ENCODE peak calls at places on chromosome 6, in seven cellular contexts. W, Y, N, P, A, T and K are unnamed samples.

GRCh38 chr6:83707829-83708545 is 914 bp downstream of the SNAP91 start:
- DNase-seq in W (peak), Y (no peak), N (peak), P (peak), A (no peak), T (no peak), K (peak)

GRCh38 chr6:170553686-170554085 is 483 bp upstream of the TBP start:
- DNase-seq in W (peak), Y (no peak), N (no peak), P (peak), A (no peak), T (peak), K (peak)

GRCh38 chr6:147508871-147509608 is 550 bp downstream of the SAMD5 start:
- DNase-seq in W (no peak), Y (no peak), N (peak), P (no peak), A (peak), T (no peak), K (peak)

GRCh38 chr6:158752613-158753012 is 66.6 kb downstream of the EZR start:
- DNase-seq in W (peak), Y (no peak), N (no peak), P (peak), A (no peak), T (no peak), K (no peak)

GRCh38 chr6:105608711-105609374 is 206.0 kb upstream of the PREP start:
- DNase-seq in W (peak), Y (no peak), N (no peak), P (peak), A (peak), T (no peak), K (no peak)

GRCh38 chr6:73328790-73329189 is 25.3 kb downstream of the DPPA5 start:
- DNase-seq in W (no peak), Y (no peak), N (no peak), P (no peak), A (no peak), T (no peak), K (no peak)

GRCh38 chr6:143336446-143337152 is 113.9 kb downstream of the ADAT2 start:
- DNase-seq in W (peak), Y (peak), N (no peak), P (peak), A (no peak), T (peak), K (no peak)

GRCh38 chr6:105432797-105433196 is 29.9 kb upstream of the PREP start:
- DNase-seq in W (peak), Y (no peak), N (no peak), P (peak), A (peak), T (peak), K (no peak)

GRCh38 chr6:327538-328183 is 35.4 kb downstream of the DUSP22 start:
- DNase-seq in W (peak), Y (no peak), N (no peak), P (peak), A (no peak), T (no peak), K (no peak)

GRCh38 chr6:20427856-20428255 is 26.2 kb downstream of the E2F3 start:
- DNase-seq in W (no peak), Y (peak), N (no peak), P (no peak), A (no peak), T (no peak), K (peak)

GRCh38 chr6:104943781-104944180 is 13.1 kb upstream of the LIN28B start:
- DNase-seq in W (peak), Y (no peak), N (peak), P (no peak), A (no peak), T (no peak), K (no peak)

GRCh38 chr6:125995972-125996580 is 9.7 kb downstream of the TRMT11 start:
- DNase-seq in W (peak), Y (peak), N (peak), P (peak), A (peak), T (peak), K (peak)

GRCh38 chr6:72709436-72709835 is 87.6 kb downstream of the KCNQ5 start:
- DNase-seq in W (peak), Y (no peak), N (no peak), P (peak), A (no peak), T (no peak), K (no peak)

GRCh38 chr6:160069050-160069454 is 52.6 kb upstream of the SLC22A1 start:
- DNase-seq in W (no peak), Y (peak), N (no peak), P (no peak), A (no peak), T (no peak), K (peak)

GRCh38 chr6:169106176-169106575 is 147.5 kb downstream of the THBS2 start:
- DNase-seq in W (peak), Y (no peak), N (no peak), P (no peak), A (no peak), T (no peak), K (no peak)

DNA sequence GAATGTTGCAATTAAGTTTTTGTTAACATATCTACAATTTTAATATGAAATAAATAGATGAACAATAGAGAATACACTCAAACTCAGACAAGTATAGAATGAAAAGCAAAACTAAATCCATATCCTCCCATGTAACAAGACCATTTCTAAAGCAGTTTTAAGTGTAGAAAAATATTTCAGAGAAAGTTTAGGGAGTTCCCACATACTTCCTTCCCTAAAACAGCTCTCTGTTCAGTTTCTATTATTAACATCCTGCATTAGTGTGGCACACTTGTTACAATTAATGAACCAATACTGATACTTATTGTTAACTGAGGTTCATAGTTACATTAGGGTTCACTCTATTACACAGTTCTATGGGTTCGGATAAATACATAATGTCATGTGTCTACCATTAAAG is 38.4 kb downstream of the HLA-DRB5 start:
- DNase-seq in W (no peak), Y (peak), N (no peak), P (no peak), A (no peak), T (no peak), K (no peak)
- TF ChIP-seq CTCF in W (no peak), Y (no peak), N (no peak), P (no peak), A (no peak), T (no peak), K (no peak)

GRCh38 chr6:48084201-48084600 is 26.8 kb downstream of the PTCHD4 start:
- DNase-seq in W (no peak), Y (no peak), N (no peak), P (no peak), A (no peak), T (no peak), K (no peak)

GRCh38 chr6:48086187-48086586 is 24.8 kb downstream of the PTCHD4 start:
- DNase-seq in W (no peak), Y (no peak), N (no peak), P (no peak), A (no peak), T (no peak), K (no peak)

GRCh38 chr6:48085131-48085741 is 25.8 kb downstream of the PTCHD4 start:
- DNase-seq in W (no peak), Y (no peak), N (no peak), P (no peak), A (no peak), T (no peak), K (no peak)

GRCh38 chr6:48092550-48093217 is 18.3 kb downstream of the PTCHD4 start:
- DNase-seq in W (no peak), Y (no peak), N (no peak), P (no peak), A (no peak), T (no peak), K (no peak)

DNA sequence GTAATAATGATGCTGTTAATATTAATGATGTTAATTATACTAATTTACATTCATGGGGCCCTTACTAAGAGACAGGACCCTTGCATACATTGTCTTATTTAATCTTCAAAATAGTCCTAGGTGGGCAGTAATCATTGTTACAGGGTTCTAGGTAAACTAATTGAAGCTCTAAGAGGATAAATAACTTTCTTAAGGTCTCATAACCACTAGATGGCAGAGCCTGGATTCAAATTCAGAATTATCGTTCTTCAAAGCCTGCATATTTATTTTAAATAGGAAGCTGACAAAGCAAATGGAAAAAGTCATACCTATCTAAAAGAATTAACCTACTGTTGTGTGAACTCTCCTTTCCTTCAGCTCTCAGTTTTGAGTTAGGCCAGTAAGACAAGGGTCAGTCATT is 23.5 kb downstream of the PTCHD4 start:
- DNase-seq in W (peak), Y (peak), N (no peak), P (no peak), A (peak), T (no peak), K (no peak)
- TF ChIP-seq CTCF in W (no peak), Y (no peak), N (no peak), P (no peak), A (peak), T (peak), K (peak)

GRCh38 chr6:87968435-87969278 is 79.0 kb upstream of the SPACA1 start:
- DNase-seq in W (peak), Y (peak), N (peak), P (no peak), A (no peak), T (no peak), K (no peak)
- TF ChIP-seq CTCF in W (no peak), Y (no peak), N (no peak), P (no peak), A (peak), T (no peak), K (peak)

GRCh38 chr6:138531387-138531786 is 32.1 kb upstream of the NHSL1 start:
- DNase-seq in W (no peak), Y (no peak), N (no peak), P (no peak), A (no peak), T (no peak), K (no peak)

GRCh38 chr6:138528986-138529385 is 29.7 kb upstream of the NHSL1 start:
- DNase-seq in W (no peak), Y (no peak), N (no peak), P (no peak), A (no peak), T (no peak), K (no peak)

GRCh38 chr6:138527376-138528092 is 28.2 kb upstream of the NHSL1 start:
- DNase-seq in W (no peak), Y (no peak), N (no peak), P (peak), A (no peak), T (no peak), K (no peak)

GRCh38 chr6:138528137-138528536 is 28.8 kb upstream of the NHSL1 start:
- DNase-seq in W (no peak), Y (no peak), N (no peak), P (no peak), A (no peak), T (no peak), K (no peak)

DNA sequence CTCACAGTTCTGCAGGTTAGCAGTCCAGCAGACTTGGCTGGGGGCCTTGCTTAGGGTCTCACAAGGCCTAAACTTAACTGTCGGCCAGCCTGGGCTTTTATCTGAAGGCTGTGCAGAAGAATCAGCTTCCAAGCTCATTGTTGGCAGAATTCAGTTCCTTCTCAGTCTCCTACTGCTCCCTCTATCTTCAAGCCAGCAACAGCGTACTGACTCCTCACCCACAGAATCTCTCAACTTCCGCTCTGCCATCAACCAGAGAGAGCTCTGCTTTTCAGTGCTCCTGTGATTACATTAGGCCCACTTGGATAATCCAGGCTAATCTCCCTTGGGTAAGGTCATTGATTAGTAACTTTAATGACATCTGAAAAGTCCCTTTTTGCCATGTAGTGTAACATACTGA is 30.2 kb upstream of the NHSL1 start:
- DNase-seq in W (no peak), Y (no peak), N (no peak), P (no peak), A (no peak), T (no peak), K (no peak)
- TF ChIP-seq CTCF in W (no peak), Y (no peak), N (no peak), P (no peak), A (no peak), T (no peak), K (no peak)

GRCh38 chr6:43427406-43428111 is at the start of gene ABCC10:
- DNase-seq in W (peak), Y (peak), N (peak), P (peak), A (peak), T (peak), K (peak)
- TF ChIP-seq CTCF in W (peak), Y (peak), N (no peak), P (peak), A (peak), T (no peak), K (peak)

DNA sequence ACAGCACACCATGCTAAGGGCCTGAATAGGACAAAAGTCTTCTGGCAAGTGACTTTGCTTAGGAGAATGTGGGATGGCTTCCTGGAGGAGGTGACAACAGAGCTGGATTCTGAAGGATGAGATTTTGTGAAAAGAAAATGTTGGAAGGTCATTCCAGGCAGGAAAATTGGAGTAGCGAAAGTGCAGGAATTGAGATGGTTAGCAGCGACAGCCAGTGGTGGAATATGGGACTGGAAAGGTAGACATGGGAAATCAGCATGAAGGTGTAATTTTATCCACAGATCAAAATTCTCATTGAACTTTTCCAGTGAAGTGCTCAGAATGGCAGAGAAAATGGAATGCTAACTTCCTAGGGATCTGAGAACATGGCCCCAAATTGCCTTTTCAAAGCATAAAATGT is 5.7 kb upstream of the BACH2 start:
- DNase-seq in W (no peak), Y (no peak), N (no peak), P (no peak), A (no peak), T (no peak), K (no peak)
- TF ChIP-seq CTCF in W (no peak), Y (no peak), N (no peak), P (peak), A (no peak), T (no peak), K (no peak)

GRCh38 chr6:30844118-30844535 is 40.2 kb upstream of the DDR1 start:
- DNase-seq in W (peak), Y (no peak), N (no peak), P (peak), A (peak), T (no peak), K (no peak)
- TF ChIP-seq CTCF in W (no peak), Y (no peak), N (no peak), P (peak), A (no peak), T (no peak), K (no peak)

GRCh38 chr6:107794771-107795170 is 29.3 kb downstream of the SCML4 start:
- DNase-seq in W (no peak), Y (no peak), N (no peak), P (no peak), A (no peak), T (no peak), K (no peak)

GRCh38 chr6:107805504-107805903 is 18.6 kb downstream of the SCML4 start:
- DNase-seq in W (no peak), Y (no peak), N (no peak), P (no peak), A (no peak), T (no peak), K (no peak)

GRCh38 chr6:107803957-107804356 is 20.2 kb downstream of the SCML4 start:
- DNase-seq in W (peak), Y (no peak), N (no peak), P (no peak), A (no peak), T (no peak), K (no peak)

GRCh38 chr6:107801195-107801594 is 22.9 kb downstream of the SCML4 start:
- DNase-seq in W (no peak), Y (no peak), N (no peak), P (no peak), A (no peak), T (no peak), K (no peak)

DNA sequence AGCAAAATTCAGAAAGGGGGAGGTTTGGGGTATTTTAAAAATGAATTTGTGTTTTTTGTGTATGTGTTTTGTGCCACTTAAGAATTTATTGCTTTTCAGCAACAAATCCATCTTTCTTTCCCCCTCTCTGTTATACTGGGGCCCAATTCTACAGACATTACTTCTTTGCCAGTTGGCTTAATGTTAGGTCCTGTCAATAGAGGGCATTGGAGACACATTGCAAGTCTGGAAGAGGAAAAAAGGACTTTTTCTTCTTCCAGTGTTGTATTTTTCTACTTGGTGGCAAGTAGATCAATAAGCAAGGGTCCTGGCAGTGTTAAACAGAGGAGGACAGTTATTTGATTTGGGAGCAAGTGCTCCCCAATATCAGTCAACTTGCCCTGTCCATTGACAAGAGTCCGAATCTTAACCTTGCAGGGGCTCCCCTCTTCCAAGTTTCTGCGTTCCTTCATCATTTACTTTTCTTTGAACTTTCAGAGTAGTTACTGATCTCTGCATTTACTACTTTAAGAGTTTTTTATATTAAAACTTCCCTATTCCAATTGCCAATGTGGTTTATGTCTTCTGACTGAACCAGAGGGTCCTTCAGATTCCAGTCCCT is 23.4 kb downstream of the SCML4 start:
- DNase-seq in W (peak), Y (peak), N (no peak), P (no peak), A (no peak), T (peak), K (peak)
- TF ChIP-seq CTCF in W (no peak), Y (peak), N (no peak), P (peak), A (no peak), T (no peak), K (peak)